ENCODE peak calls at places on chromosome 12, in six cellular contexts. A, Q, M, X, D and Z are unnamed samples.

GRCh38 chr12:54222609-54223008 is 33.8 kb upstream of the SMUG1 start:
- DNase-seq in A (no peak), Q (no peak), M (no peak), X (no peak), D (no peak), Z (no peak)

GRCh38 chr12:121590476-121591143 is 9.8 kb upstream of the KDM2B start:
- DNase-seq in A (no peak), Q (no peak), M (no peak), X (peak; percentile 58), D (no peak), Z (no peak)

GRCh38 chr12:12696562-12697383 is 790 bp upstream of the GPR19 start:
- DNase-seq in A (peak; percentile 93), Q (peak; percentile 98), M (peak; percentile 93), X (peak; percentile 73), D (peak; percentile 55), Z (peak; percentile 95)

GRCh38 chr12:69254046-69254445 is 14.7 kb downstream of the CPSF6 start:
- DNase-seq in A (no peak), Q (no peak), M (no peak), X (peak; percentile 55), D (peak; percentile 33), Z (no peak)

GRCh38 chr12:91139264-91139663 is 28.0 kb upstream of the LUM start:
- DNase-seq in A (no peak), Q (no peak), M (no peak), X (no peak), D (no peak), Z (no peak)

GRCh38 chr12:71299541-71300376 is 139.8 kb upstream of the LGR5 start:
- DNase-seq in A (no peak), Q (no peak), M (no peak), X (no peak), D (no peak), Z (no peak)

GRCh38 chr12:110684322-110684836 is 4.5 kb downstream of the HVCN1 start:
- DNase-seq in A (no peak), Q (peak; percentile 11), M (no peak), X (no peak), D (no peak), Z (no peak)

GRCh38 chr12:90102957-90103652 is 394.5 kb upstream of the ATP2B1 start:
- DNase-seq in A (no peak), Q (no peak), M (peak; percentile 13), X (peak; percentile 3), D (peak; percentile 29), Z (no peak)

GRCh38 chr12:13197526-13198141 is 1.1 kb downstream of the EMP1 start:
- DNase-seq in A (no peak), Q (no peak), M (no peak), X (no peak), D (no peak), Z (peak; percentile 85)

GRCh38 chr12:93156091-93156490 is 221.6 kb upstream of the NUDT4 start:
- DNase-seq in A (peak; percentile 48), Q (no peak), M (no peak), X (no peak), D (no peak), Z (no peak)

GRCh38 chr12:97005612-97006011 is 98.6 kb downstream of the NEDD1 start:
- DNase-seq in A (no peak), Q (no peak), M (no peak), X (no peak), D (no peak), Z (no peak)

GRCh38 chr12:97005174-97005573 is 98.1 kb downstream of the NEDD1 start:
- DNase-seq in A (no peak), Q (no peak), M (no peak), X (no peak), D (no peak), Z (no peak)

GRCh38 chr12:97003276-97003675 is 96.2 kb downstream of the NEDD1 start:
- DNase-seq in A (no peak), Q (no peak), M (no peak), X (no peak), D (no peak), Z (no peak)

DNA sequence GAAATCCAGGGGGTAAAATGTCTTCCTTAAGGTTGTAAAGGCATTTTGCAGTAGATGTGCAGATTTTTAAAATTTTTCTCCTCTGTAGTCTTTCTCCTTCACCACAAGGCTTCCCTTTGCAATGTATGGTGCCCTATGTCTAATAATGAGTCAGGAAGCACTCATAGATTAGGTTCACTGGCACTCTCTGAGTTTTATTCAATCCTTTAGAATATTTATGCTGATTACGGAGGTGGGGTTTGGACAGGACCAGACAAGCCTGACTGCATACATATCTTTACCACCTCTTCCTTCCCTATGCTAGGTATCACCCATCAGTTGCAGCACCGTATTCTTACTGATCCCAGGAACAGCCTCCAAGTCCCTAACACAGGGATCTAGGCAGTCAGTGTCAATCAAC is 99.5 kb downstream of the NEDD1 start:
- DNase-seq in A (no peak), Q (no peak), M (no peak), X (no peak), D (no peak), Z (no peak)
- TF ChIP-seq POLR2AphosphoS5 in A (no peak), Q (no peak), M (no peak), X (no peak), D (no peak), Z (no peak)

GRCh38 chr12:117360222-117360550 is 1.2 kb downstream of the NOS1 start:
- DNase-seq in A (no peak), Q (no peak), M (no peak), X (no peak), D (no peak), Z (no peak)
- H3K4me3 ChIP-seq in A (no peak overlapping the region), Q (no peak overlapping the region), M (no peak overlapping the region), X (no peak overlapping the region), D (no peak overlapping the region), Z (peak overlapping the region; percentile 57)

GRCh38 chr12:55742719-55743130 is at the start of gene GDF11:
- DNase-seq in A (peak; percentile 75), Q (peak; percentile 92), M (peak; percentile 81), X (peak; percentile 39), D (no peak), Z (peak; percentile 87)
- TF ChIP-seq POLR2AphosphoS5 in A (peak; percentile 63), Q (peak; percentile 54), M (peak; percentile 66), X (no peak), D (peak; percentile 32), Z (no peak)

GRCh38 chr12:65609359-65609771 is 214.9 kb upstream of the HMGA2 start:
- DNase-seq in A (no peak), Q (no peak), M (no peak), X (no peak), D (peak; percentile 48), Z (no peak)

GRCh38 chr12:65606008-65606766 is 218.1 kb upstream of the HMGA2 start:
- DNase-seq in A (no peak), Q (no peak), M (no peak), X (no peak), D (no peak), Z (no peak)

GRCh38 chr12:65605019-65605418 is 219.3 kb upstream of the HMGA2 start:
- DNase-seq in A (no peak), Q (no peak), M (no peak), X (no peak), D (no peak), Z (no peak)

GRCh38 chr12:65608319-65608916 is 215.9 kb upstream of the HMGA2 start:
- DNase-seq in A (no peak), Q (no peak), M (no peak), X (no peak), D (no peak), Z (no peak)

GRCh38 chr12:65607271-65607880 is 216.9 kb upstream of the HMGA2 start:
- DNase-seq in A (peak; percentile 60), Q (no peak), M (no peak), X (no peak), D (no peak), Z (no peak)
- H3K4me3 ChIP-seq in A (no peak overlapping the region), Q (no peak overlapping the region), M (no peak overlapping the region), X (no peak overlapping the region), D (no peak overlapping the region), Z (no peak overlapping the region)

DNA sequence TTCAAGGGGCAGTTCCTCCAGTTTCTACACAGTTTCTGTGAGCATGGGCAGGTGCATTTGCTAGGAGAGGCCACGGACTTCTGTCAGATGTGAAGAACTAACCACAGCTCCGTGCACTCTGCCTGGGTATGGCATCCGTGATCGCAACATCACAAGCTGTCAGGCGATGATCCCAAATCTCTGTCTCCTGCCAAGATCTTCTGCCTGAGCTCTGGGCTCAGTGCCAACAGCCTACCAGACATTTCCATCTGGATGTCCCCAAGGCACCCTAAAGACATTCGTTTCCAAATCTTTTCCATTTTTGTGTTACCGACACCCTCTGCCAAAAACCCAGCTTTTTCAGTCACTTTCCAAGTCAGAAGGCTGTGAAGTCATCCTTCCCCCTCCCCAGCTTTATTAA is 292.1 kb downstream of the GLT1D1 start:
- DNase-seq in A (no peak), Q (no peak), M (no peak), X (no peak), D (no peak), Z (no peak)
- TF ChIP-seq POLR2AphosphoS5 in A (no peak), Q (no peak), M (no peak), X (no peak), D (no peak), Z (no peak)

GRCh38 chr12:104054681-104055346 is 4.8 kb upstream of the GLT8D2 start:
- DNase-seq in A (no peak), Q (no peak), M (no peak), X (no peak), D (no peak), Z (no peak)

GRCh38 chr12:104050436-104050835 is 449 bp upstream of the GLT8D2 start:
- DNase-seq in A (no peak), Q (no peak), M (no peak), X (no peak), D (no peak), Z (no peak)

GRCh38 chr12:104046306-104046705 is 3.7 kb downstream of the GLT8D2 start:
- DNase-seq in A (no peak), Q (no peak), M (no peak), X (no peak), D (no peak), Z (no peak)

GRCh38 chr12:104048162-104048561 is 1.8 kb downstream of the GLT8D2 start:
- DNase-seq in A (no peak), Q (no peak), M (no peak), X (no peak), D (no peak), Z (no peak)

GRCh38 chr12:104049278-104050257 is at the start of gene GLT8D2:
- DNase-seq in A (peak; percentile 40), Q (no peak), M (peak; percentile 25), X (no peak), D (no peak), Z (peak; percentile 72)
- H3K4me3 ChIP-seq in A (peak within 1 kb of the TSS; percentile 39), Q (peak within 1 kb of the TSS; percentile 15), M (peak within 1 kb of the TSS; percentile 51), X (peak within 1 kb of the TSS; percentile 44), D (peak within 1 kb of the TSS; percentile 61), Z (peak within 1 kb of the TSS; percentile 49)

DNA sequence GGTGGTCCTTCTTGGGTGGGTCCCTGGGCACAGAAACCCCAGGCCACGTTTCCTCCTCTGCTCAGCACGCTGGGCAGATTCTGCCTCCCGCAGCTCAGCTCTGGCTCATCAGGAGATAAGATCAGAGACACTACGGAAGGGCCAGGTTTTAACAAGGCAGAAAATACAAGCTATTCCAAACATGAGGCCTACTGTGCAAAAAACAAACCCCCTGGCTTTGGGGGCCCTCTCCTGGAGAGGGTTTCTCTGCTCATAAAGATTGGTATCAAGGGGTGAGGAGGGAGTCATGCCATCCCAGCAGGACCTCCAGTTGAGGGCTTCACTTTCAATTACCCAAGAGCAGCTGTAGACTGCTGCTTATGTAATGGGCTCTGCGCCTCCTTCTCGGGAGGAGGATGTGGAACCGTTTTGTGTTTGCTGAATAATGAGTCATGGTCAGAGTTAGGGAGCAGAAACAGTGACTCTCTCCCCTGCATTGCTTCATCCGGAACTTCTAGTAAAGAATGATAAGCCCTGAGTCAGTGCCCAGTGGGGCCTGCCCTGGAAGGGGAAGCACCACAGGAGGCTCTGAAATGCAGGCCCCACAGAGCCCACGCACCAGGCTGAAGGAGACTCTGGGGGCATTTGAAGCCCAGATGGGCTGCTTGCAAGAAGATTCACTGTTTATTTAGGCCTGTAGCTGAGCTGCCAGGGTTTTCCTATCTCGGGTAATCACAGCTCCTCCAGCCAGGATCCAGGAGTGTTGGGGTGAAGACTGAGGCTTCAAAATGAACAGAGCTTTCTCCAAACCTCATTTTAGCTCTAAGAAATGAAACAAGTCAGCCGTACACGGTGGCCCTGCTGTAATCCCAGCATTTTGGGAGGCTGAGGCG is 79.3 kb downstream of the SSPN start:
- DNase-seq in A (peak; percentile 85), Q (peak; percentile 87), M (peak; percentile 78), X (peak; percentile 96), D (peak; percentile 71), Z (peak; percentile 90)
- TF ChIP-seq POLR2AphosphoS5 in A (peak; percentile 95), Q (no peak), M (peak; percentile 84), X (no peak), D (peak; percentile 56), Z (peak; percentile 79)